ENCODE peak calls at places on chromosome 2, in six cellular contexts. J is A549, L is GM12878, M is GM23338, O is HepG2, V is HL-60. Y is an unnamed sample.

GRCh38 chr2:144341538-144341937 is 178.4 kb downstream of the ZEB2 start:
- DNase-seq in O (no peak), M (no peak), L (no peak), J (no peak), V (no peak), Y (no peak)

GRCh38 chr2:170818294-170819104 is 1.8 kb downstream of the GAD1 start:
- DNase-seq in V (no peak), M (peak), L (no peak), J (no peak), O (no peak), Y (no peak)

GRCh38 chr2:234293973-234294372 is 202.9 kb downstream of the ARL4C start:
- DNase-seq in V (no peak), O (no peak), M (peak), L (no peak), J (no peak), Y (no peak)

GRCh38 chr2:206353685-206354084 is 79.2 kb downstream of the ZDBF2 start:
- DNase-seq in O (no peak), J (no peak), M (no peak), V (no peak), L (no peak), Y (no peak)

GRCh38 chr2:169828141-169828811 is 1.0 kb downstream of the UBR3 start:
- DNase-seq in L (peak), V (peak), O (peak), J (no peak), M (peak), Y (no peak)

GRCh38 chr2:127106457-127106997 is 427 bp downstream of the BIN1 start:
- DNase-seq in M (peak), V (no peak), L (no peak), J (no peak), O (no peak), Y (no peak)

GRCh38 chr2:36489296-36489695 is 108.7 kb downstream of the FEZ2 start:
- DNase-seq in J (no peak), V (no peak), L (no peak), M (no peak), O (no peak), Y (no peak)

GRCh38 chr2:64173156-64174135 is 29.2 kb upstream of the PELI1 start:
- DNase-seq in J (no peak), M (peak), V (no peak), L (no peak), O (no peak), Y (no peak)

GRCh38 chr2:201959626-201960025 is 74.0 kb upstream of the FZD7 start:
- DNase-seq in V (no peak), J (no peak), L (no peak), O (no peak), M (no peak), Y (no peak)
- TF ChIP-seq REST in V (no peak), J (no peak), L (no peak), O (no peak), M (no peak), Y (no peak)

GRCh38 chr2:70089220-70089945 is 2.1 kb downstream of the PCBP1 start:
- DNase-seq in M (peak), O (peak), J (peak), V (peak), L (no peak), Y (no peak)
- TF ChIP-seq REST in M (no peak), O (no peak), J (peak), V (peak), L (no peak), Y (no peak)

DNA sequence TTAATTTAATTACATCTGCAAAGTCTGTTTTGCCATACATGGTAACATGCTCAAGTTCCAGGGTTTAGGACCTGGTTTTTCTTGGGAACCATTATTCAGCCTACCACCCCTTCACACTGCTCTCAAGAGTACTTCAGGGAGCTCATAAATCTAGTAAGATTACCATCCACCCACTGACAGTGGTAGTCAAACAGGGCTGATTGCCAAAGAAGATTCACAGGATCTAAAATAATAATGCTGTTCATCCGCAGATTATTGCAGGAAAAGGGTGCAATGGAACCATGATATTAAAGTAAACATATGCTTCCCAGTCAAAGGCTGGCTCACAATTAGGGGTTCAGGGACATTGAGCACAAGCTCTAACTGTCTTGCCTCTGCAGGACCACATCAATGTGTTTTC is 148.0 kb upstream of the CYRIA start:
- DNase-seq in L (no peak), V (no peak), J (no peak), O (no peak), M (no peak), Y (no peak)
- TF ChIP-seq REST in L (no peak), V (no peak), J (no peak), O (no peak), M (no peak), Y (no peak)

GRCh38 chr2:46449712-46450111 is 29.7 kb upstream of the TMEM247 start:
- DNase-seq in O (no peak), L (no peak), V (no peak), M (no peak), J (no peak), Y (no peak)

GRCh38 chr2:46447649-46448048 is 31.7 kb upstream of the TMEM247 start:
- DNase-seq in J (no peak), M (no peak), L (no peak), V (no peak), O (no peak), Y (no peak)

GRCh38 chr2:46446871-46447568 is 32.3 kb upstream of the TMEM247 start:
- DNase-seq in V (no peak), M (no peak), L (no peak), O (no peak), J (no peak), Y (no peak)

GRCh38 chr2:46448111-46448510 is 31.3 kb upstream of the TMEM247 start:
- DNase-seq in V (no peak), L (no peak), M (no peak), J (no peak), O (no peak), Y (no peak)

GRCh38 chr2:46448656-46449055 is 30.7 kb upstream of the TMEM247 start:
- DNase-seq in J (no peak), O (no peak), V (no peak), L (no peak), M (no peak), Y (no peak)
- TF ChIP-seq REST in J (no peak), O (no peak), V (no peak), L (no peak), M (no peak), Y (no peak)

DNA sequence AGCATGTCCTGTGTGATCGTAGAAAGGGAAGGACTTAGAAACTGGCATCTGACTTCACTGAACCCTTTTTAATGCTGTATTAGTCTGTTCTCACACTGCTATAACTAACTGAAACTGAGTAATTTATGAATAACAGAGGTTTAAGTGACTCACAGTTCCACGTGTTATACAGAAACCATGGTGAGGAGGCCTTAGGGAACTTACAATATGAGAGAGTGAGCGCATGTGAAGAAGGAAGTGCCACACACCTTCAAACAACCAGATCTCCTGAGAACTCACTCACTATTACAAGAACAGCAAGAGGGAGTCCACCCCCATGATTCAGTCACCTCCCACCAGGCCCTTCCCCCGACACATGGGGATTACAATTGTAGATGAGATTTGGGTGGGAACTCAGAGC is 811.3 kb downstream of the CPS1 start:
- DNase-seq in L (peak), M (no peak), O (no peak), J (no peak), V (no peak), Y (no peak)
- TF ChIP-seq REST in L (no peak), M (no peak), O (no peak), J (no peak), V (no peak), Y (no peak)